ENCODE peak calls at places on chromosomes 2 and 18, in ten cellular contexts. S, T, G, X, F, C, Q, K, W and H are unnamed samples. For H3K4me1, the result is how much of the 10 kb centered on the place peaks cover.

GRCh38 chr2:9778012-9778411 is 65.3 kb upstream of the TAF1B start:
- DNase-seq in S (no peak), T (no peak), G (no peak), X (no peak), F (peak), C (no peak), Q (no peak), K (peak), W (peak), H (peak)

GRCh38 chr2:43943809-43944452 is 51.9 kb downstream of the LRPPRC start:
- DNase-seq in S (no peak), T (no peak), G (no peak), X (no peak), F (no peak), C (no peak), Q (no peak), K (no peak), W (no peak), H (no peak)

GRCh38 chr2:82675186-82675585 is 1783.9 kb downstream of the SUCLG1 start:
- DNase-seq in S (no peak), T (no peak), G (no peak), X (no peak), F (no peak), C (no peak), Q (no peak), K (no peak), W (no peak), H (no peak)

GRCh38 chr2:42976400-42976799 is 184.0 kb upstream of the HAAO start:
- DNase-seq in S (peak), T (no peak), G (no peak), X (peak), F (peak), C (no peak), Q (no peak), K (no peak), W (no peak), H (no peak)

GRCh38 chr2:120607996-120608395 is 127.7 kb upstream of the GLI2 start:
- DNase-seq in S (no peak), T (no peak), G (no peak), X (no peak), F (no peak), C (no peak), Q (no peak), K (no peak), W (no peak), H (no peak)

GRCh38 chr2:238910751-238911351 is 63.0 kb downstream of the TWIST2 start:
- DNase-seq in S (no peak), T (no peak), G (no peak), X (no peak), F (peak), C (no peak), Q (no peak), K (peak), W (no peak), H (no peak)

GRCh38 chr18:39667905-39668304 is 2102.3 kb upstream of the CELF4 start:
- DNase-seq in S (no peak), T (no peak), G (no peak), X (no peak), F (no peak), C (no peak), Q (no peak), K (no peak), W (no peak), H (no peak)

GRCh38 chr2:163667064-163667887 is 68.5 kb downstream of the FIGN start:
- DNase-seq in S (no peak), T (peak), G (no peak), X (no peak), F (no peak), C (no peak), Q (peak), K (peak), W (no peak), H (peak)

GRCh38 chr2:217625475-217626245 is 377.1 kb downstream of the TNS1 start:
- DNase-seq in S (no peak), T (peak), G (no peak), X (no peak), F (no peak), C (no peak), Q (no peak), K (no peak), W (no peak), H (no peak)

GRCh38 chr2:196479350-196479749 is 160.2 kb upstream of the CCDC150 start:
- DNase-seq in S (no peak), T (no peak), G (no peak), X (no peak), F (no peak), C (no peak), Q (no peak), K (no peak), W (no peak), H (no peak)

GRCh38 chr2:180679693-180680092 is 300.7 kb upstream of the UBE2E3 start:
- DNase-seq in S (no peak), T (no peak), G (no peak), X (no peak), F (no peak), C (no peak), Q (no peak), K (no peak), W (no peak), H (no peak)

GRCh38 chr2:240464514-240465241 is 29.2 kb downstream of the GPC1 start:
- DNase-seq in S (no peak), T (peak), G (peak), X (no peak), F (peak), C (no peak), Q (no peak), K (no peak), W (no peak), H (no peak)

GRCh38 chr2:187475499-187476248 is 27.6 kb upstream of the CALCRL start:
- DNase-seq in S (no peak), T (no peak), G (no peak), X (no peak), F (no peak), C (no peak), Q (no peak), K (no peak), W (no peak), H (no peak)

GRCh38 chr2:200308421-200309295 is 2.2 kb downstream of the SPATS2L start:
- DNase-seq in S (no peak), T (no peak), G (no peak), X (no peak), F (no peak), C (no peak), Q (no peak), K (no peak), W (no peak), H (no peak)

GRCh38 chr18:24031318-24031717 is 16.8 kb downstream of the TTC39C start:
- DNase-seq in S (no peak), T (no peak), G (no peak), X (no peak), F (no peak), C (no peak), Q (no peak), K (no peak), W (no peak), H (no peak)
- H3K4me1 ChIP-seq in S (under half), T (under half), G (under half), X (under half), F (under half), C (under half), Q (under half), K (under half), W (under half), H (under half)

GRCh38 chr2:62339413-62339812 is 143.5 kb downstream of the B3GNT2 start:
- DNase-seq in S (no peak), T (no peak), G (no peak), X (no peak), F (no peak), C (no peak), Q (no peak), K (no peak), W (no peak), H (no peak)
- TF ChIP-seq CTCF in S (no peak), T (no peak), G (no peak), X (no peak), F (no peak), C (no peak), Q (no peak), K (no peak), W (no peak), H (no peak)

GRCh38 chr2:172249986-172250385 is 147.3 kb upstream of the DLX2 start:
- DNase-seq in S (no peak), T (no peak), G (no peak), X (no peak), F (no peak), C (no peak), Q (no peak), K (no peak), W (no peak), H (no peak)
- H3K4me1 ChIP-seq in S (under half), T (under half), G (under half), X (under half), F (under half), C (under half), Q (half or more), K (under half), W (under half), H (under half)

GRCh38 chr2:190121971-190122370 is 59.4 kb upstream of the MSTN start:
- DNase-seq in S (no peak), T (no peak), G (no peak), X (no peak), F (no peak), C (no peak), Q (peak), K (peak), W (no peak), H (no peak)
- TF ChIP-seq CTCF in S (no peak), T (peak), G (peak), X (peak), F (no peak), C (no peak), Q (peak), K (peak), W (peak), H (peak)

DNA sequence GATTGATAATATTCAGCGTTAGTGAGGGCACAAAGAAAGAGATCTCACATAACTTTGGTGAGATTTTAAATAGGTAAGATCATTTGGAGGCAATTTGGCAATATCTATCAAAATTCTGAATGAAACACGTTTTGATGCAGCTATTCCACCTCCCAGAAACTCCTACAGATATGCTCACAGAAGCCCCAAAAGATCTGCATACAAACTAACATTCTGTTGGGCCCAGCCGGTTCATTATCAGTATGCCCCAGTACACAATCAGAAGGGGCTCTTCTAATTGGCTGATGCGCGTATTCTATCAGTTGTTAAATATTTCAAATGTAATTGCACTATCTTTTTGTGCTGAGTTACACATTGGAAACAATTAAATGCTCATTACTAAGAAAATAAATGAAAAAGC is 7.1 kb upstream of the TGIF1 start:
- DNase-seq in S (no peak), T (no peak), G (no peak), X (no peak), F (no peak), C (no peak), Q (no peak), K (no peak), W (no peak), H (peak)
- H3K4me1 ChIP-seq in S (under half), T (under half), G (under half), X (under half), F (under half), C (under half), Q (under half), K (under half), W (under half), H (under half)

DNA sequence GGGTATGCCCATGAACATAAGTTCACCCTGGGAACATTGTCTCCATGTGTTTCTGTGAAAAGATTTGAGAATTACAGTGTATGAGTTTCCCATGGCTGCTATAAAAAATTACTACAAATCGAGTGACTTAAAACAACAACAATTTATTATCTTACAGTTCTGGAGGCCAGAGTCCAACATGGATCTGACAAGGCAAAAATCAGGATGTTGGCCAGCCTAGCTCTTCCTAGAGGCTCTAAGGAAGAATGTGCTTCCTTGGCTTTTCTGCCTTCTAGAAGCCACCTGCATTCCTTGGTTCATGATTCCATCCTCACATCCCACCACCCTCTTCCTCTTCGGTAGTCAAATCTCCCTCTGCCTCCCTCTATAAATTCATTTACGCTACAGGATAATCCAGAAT is 38.6 kb downstream of the FAM124B start:
- DNase-seq in S (no peak), T (no peak), G (no peak), X (peak), F (no peak), C (no peak), Q (no peak), K (peak), W (peak), H (no peak)
- TF ChIP-seq CTCF in S (no peak), T (no peak), G (no peak), X (peak), F (no peak), C (no peak), Q (no peak), K (no peak), W (peak), H (no peak)

GRCh38 chr18:55416791-55417190 is 171.2 kb downstream of the TCF4 start:
- DNase-seq in S (no peak), T (no peak), G (no peak), X (no peak), F (no peak), C (no peak), Q (no peak), K (no peak), W (no peak), H (no peak)
- H3K4me1 ChIP-seq in S (under half), T (under half), G (half or more), X (under half), F (under half), C (under half), Q (under half), K (under half), W (under half), H (under half)

GRCh38 chr2:230011617-230012016 is 57.1 kb downstream of the SLC16A14 start:
- DNase-seq in S (no peak), T (no peak), G (no peak), X (no peak), F (no peak), C (no peak), Q (no peak), K (no peak), W (no peak), H (no peak)

GRCh38 chr2:230012242-230012884 is 56.4 kb downstream of the SLC16A14 start:
- DNase-seq in S (no peak), T (no peak), G (no peak), X (no peak), F (no peak), C (no peak), Q (no peak), K (no peak), W (no peak), H (no peak)

GRCh38 chr2:230010501-230010900 is 58.2 kb downstream of the SLC16A14 start:
- DNase-seq in S (no peak), T (no peak), G (no peak), X (no peak), F (no peak), C (no peak), Q (no peak), K (no peak), W (no peak), H (no peak)

GRCh38 chr2:230008708-230009066 is 60.0 kb downstream of the SLC16A14 start:
- DNase-seq in S (no peak), T (no peak), G (no peak), X (no peak), F (no peak), C (no peak), Q (no peak), K (no peak), W (no peak), H (no peak)

GRCh38 chr2:230007931-230008707 is 60.6 kb downstream of the SLC16A14 start:
- DNase-seq in S (peak), T (peak), G (peak), X (peak), F (peak), C (peak), Q (peak), K (peak), W (peak), H (peak)
- TF ChIP-seq CTCF in S (peak), T (peak), G (peak), X (peak), F (peak), C (peak), Q (peak), K (peak), W (peak), H (peak)

GRCh38 chr2:134199123-134199522 is 54.7 kb upstream of the MGAT5 start:
- DNase-seq in S (no peak), T (no peak), G (no peak), X (no peak), F (no peak), C (no peak), Q (no peak), K (no peak), W (no peak), H (no peak)

GRCh38 chr2:134200024-134200423 is 53.8 kb upstream of the MGAT5 start:
- DNase-seq in S (no peak), T (no peak), G (no peak), X (no peak), F (no peak), C (no peak), Q (no peak), K (no peak), W (no peak), H (no peak)

GRCh38 chr2:134202361-134202760 is 51.5 kb upstream of the MGAT5 start:
- DNase-seq in S (no peak), T (no peak), G (no peak), X (no peak), F (no peak), C (no peak), Q (no peak), K (no peak), W (no peak), H (no peak)

GRCh38 chr2:134203175-134203574 is 50.7 kb upstream of the MGAT5 start:
- DNase-seq in S (no peak), T (no peak), G (no peak), X (no peak), F (no peak), C (no peak), Q (no peak), K (no peak), W (no peak), H (no peak)

DNA sequence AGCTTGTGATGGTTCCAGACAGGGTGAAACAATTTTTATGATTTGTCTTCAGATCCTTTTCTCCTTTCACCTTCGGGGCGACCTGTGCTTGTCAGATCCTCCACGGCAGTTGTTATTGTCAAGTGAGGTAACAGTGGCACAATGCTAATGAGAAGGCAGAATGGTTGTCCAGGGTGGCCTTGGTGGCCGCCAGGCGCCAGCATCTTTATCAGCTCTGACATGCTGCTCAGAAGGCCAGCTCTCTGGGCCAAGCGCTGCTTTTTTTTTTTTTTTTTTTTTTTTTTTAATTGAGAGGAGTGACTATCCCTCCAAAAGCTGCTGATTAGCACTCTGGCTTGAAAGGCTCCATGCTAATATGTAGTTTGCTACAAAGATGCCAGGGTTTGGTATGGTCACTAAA is 52.3 kb upstream of the MGAT5 start:
- DNase-seq in S (no peak), T (peak), G (no peak), X (no peak), F (no peak), C (no peak), Q (no peak), K (no peak), W (no peak), H (peak)
- H3K4me1 ChIP-seq in S (under half), T (under half), G (under half), X (under half), F (under half), C (under half), Q (under half), K (under half), W (under half), H (under half)